ENCODE peak calls at places on chromosome 2, in six cellular contexts. B, X, L, G, R and S are unnamed samples.

GRCh38 chr2:233124449-233125080 is 64.4 kb downstream of the INPP5D start:
- DNase-seq in B (no peak), X (no peak), L (no peak), G (no peak), R (no peak), S (no peak)

GRCh38 chr2:109135572-109136185 is 6.7 kb downstream of the SH3RF3 start:
- DNase-seq in B (no peak), X (no peak), L (peak), G (no peak), R (no peak), S (peak)

GRCh38 chr2:15560404-15560987 is 638 bp downstream of the NBAS start:
- DNase-seq in B (peak), X (peak), L (peak), G (peak), R (no peak), S (no peak)

GRCh38 chr2:189379731-189380261 is 61.5 kb upstream of the WDR75 start:
- DNase-seq in B (no peak), X (no peak), L (no peak), G (no peak), R (no peak), S (no peak)

GRCh38 chr2:38274286-38275276 is 102.5 kb downstream of the ATL2 start:
- DNase-seq in B (peak), X (peak), L (peak), G (peak), R (no peak), S (peak)

GRCh38 chr2:66431840-66432511 is 2.9 kb upstream of the MEIS1 start:
- DNase-seq in B (no peak), X (no peak), L (no peak), G (no peak), R (no peak), S (no peak)

GRCh38 chr2:55168221-55169154 is 63.6 kb downstream of the CLHC1 start:
- DNase-seq in B (peak), X (peak), L (peak), G (peak), R (no peak), S (peak)

GRCh38 chr2:132623096-132623839 is 46.7 kb downstream of the LYPD1 start:
- DNase-seq in B (no peak), X (peak), L (no peak), G (no peak), R (no peak), S (peak)

GRCh38 chr2:240111253-240111652 is 24.9 kb downstream of the COPS9 start:
- DNase-seq in B (no peak), X (no peak), L (peak), G (no peak), R (no peak), S (no peak)